ENCODE peak calls at places on chromosomes 3 and 15, in five cellular contexts. W is astrocyte, O is GM23338, Q is GM23248, V is PC-3. D is an unnamed sample.

GRCh38 chr3:171860830-171861535 is 17.8 kb downstream of the TMEM212 start:
- DNase-seq in V (no peak), W (peak; percentile 91), Q (peak; percentile 51), O (no peak), D (no peak)

GRCh38 chr3:83926291-83926690 is 1032.5 kb upstream of the CADM2 start:
- DNase-seq in Q (no peak), O (no peak), W (no peak), V (no peak), D (no peak)

GRCh38 chr3:140216249-140216648 is 281.3 kb downstream of the CLSTN2 start:
- DNase-seq in W (no peak), V (no peak), Q (peak; percentile 40), O (peak; percentile 16), D (no peak)

GRCh38 chr15:90221251-90221900 is 12.4 kb downstream of the CIB1 start:
- DNase-seq in O (peak; percentile 90), V (peak; percentile 74), W (peak; percentile 61), Q (peak; percentile 91), D (peak; percentile 84)

GRCh38 chr3:126352476-126353454 is 4.4 kb downstream of the KLF15 start:
- DNase-seq in W (no peak), V (no peak), O (no peak), Q (peak; percentile 23), D (no peak)

GRCh38 chr3:52784931-52785590 is 7.7 kb downstream of the ITIH1 start:
- DNase-seq in V (no peak), O (no peak), Q (no peak), W (no peak), D (no peak)

GRCh38 chr3:139564290-139564861 is 24.8 kb upstream of the RBP1 start:
- DNase-seq in O (peak; percentile 69), W (no peak), Q (no peak), V (no peak), D (peak; percentile 29)

GRCh38 chr3:177596248-177596821 is 399.1 kb upstream of the TBL1XR1 start:
- DNase-seq in W (peak; percentile 70), Q (peak; percentile 45), O (no peak), V (peak; percentile 75), D (peak; percentile 46)

GRCh38 chr15:76150508-76150907 is 90.7 kb downstream of the TMEM266 start:
- DNase-seq in W (no peak), Q (peak; percentile 28), O (no peak), V (no peak), D (no peak)
- H2AFZ ChIP-seq in W (no peak overlapping the region), Q (peak overlapping the region; percentile 53), O (no peak overlapping the region), V (peak overlapping the region; percentile 75), D (no peak overlapping the region)

GRCh38 chr15:92056875-92057274 is 203.4 kb downstream of the SLCO3A1 start:
- DNase-seq in V (no peak), O (no peak), W (no peak), Q (no peak), D (no peak)

GRCh38 chr15:92061511-92062200 is 208.1 kb downstream of the SLCO3A1 start:
- DNase-seq in Q (no peak), V (no peak), O (no peak), W (no peak), D (no peak)

GRCh38 chr15:92053727-92054316 is 200.3 kb downstream of the SLCO3A1 start:
- DNase-seq in W (no peak), Q (no peak), V (no peak), O (peak; percentile 44), D (no peak)

GRCh38 chr15:92062505-92062904 is 209.0 kb downstream of the SLCO3A1 start:
- DNase-seq in O (no peak), V (no peak), Q (no peak), W (no peak), D (no peak)

DNA sequence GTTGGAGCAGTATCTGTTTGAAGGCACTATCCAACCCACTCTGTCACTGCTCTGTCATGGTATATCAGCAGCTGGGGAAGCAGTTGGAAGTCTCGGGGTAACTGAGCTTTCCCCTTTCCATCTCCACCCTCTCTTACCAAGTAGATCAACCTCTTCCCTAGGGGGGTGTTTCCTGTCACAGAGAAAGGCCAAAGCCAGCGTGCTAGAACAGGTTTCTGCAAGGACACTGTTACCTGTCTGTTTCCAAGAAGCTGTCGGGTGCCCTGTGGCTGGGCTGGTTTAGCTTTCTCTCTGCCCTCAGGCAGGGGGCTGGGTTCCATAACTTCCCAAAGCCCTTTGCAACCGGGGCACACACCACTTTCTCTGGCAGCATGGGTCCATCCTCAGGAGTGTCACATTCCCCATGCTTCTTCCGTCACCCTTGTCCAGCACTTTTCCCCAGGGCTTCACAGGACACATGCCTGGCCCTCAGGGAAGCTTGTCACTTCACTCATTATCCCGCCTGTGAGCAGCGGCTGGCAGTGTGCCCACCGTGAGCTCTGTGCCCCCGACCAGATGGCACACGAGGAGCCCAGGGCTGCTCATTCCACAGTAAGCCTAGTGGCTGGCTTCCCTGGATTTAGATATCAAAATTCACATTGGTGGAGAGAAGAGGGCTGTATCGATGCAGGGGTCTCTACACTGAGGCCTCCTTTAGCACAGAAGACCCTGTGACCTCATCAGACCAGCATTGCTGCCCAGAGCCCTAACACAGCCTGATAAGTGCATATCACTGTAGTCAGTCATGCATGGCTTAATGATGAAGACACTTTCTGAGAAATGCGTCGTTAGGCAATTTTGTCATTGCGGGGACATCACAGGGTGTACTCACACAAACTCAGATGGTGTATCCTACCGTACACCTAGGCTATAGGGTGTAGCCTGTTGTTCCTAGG is 205.8 kb downstream of the SLCO3A1 start:
- DNase-seq in V (no peak), W (no peak), O (no peak), Q (no peak), D (no peak)
- TF ChIP-seq EZH2 in V (no peak), W (no peak), O (no peak), Q (no peak), D (no peak)

GRCh38 chr3:9349321-9350117 is 13.3 kb upstream of the THUMPD3 start:
- DNase-seq in W (peak; percentile 87), O (no peak), V (peak; percentile 91), Q (peak; percentile 89), D (peak; percentile 17)

GRCh38 chr3:9351709-9352126 is 11.1 kb upstream of the THUMPD3 start:
- DNase-seq in W (no peak), Q (no peak), V (peak; percentile 86), O (peak; percentile 96), D (peak; percentile 43)

GRCh38 chr3:9347887-9348286 is 15.0 kb upstream of the THUMPD3 start:
- DNase-seq in O (no peak), Q (peak; percentile 95), W (peak; percentile 96), V (peak; percentile 46), D (no peak)

GRCh38 chr3:9352917-9353823 is 9.7 kb upstream of the THUMPD3 start:
- DNase-seq in Q (peak; percentile 82), W (peak; percentile 55), O (peak; percentile 80), V (peak; percentile 80), D (peak; percentile 81)
- H2AFZ ChIP-seq in Q (no peak overlapping the region), W (no peak overlapping the region), O (no peak overlapping the region), V (peak overlapping the region; percentile 31), D (peak overlapping the region; percentile 12)

DNA sequence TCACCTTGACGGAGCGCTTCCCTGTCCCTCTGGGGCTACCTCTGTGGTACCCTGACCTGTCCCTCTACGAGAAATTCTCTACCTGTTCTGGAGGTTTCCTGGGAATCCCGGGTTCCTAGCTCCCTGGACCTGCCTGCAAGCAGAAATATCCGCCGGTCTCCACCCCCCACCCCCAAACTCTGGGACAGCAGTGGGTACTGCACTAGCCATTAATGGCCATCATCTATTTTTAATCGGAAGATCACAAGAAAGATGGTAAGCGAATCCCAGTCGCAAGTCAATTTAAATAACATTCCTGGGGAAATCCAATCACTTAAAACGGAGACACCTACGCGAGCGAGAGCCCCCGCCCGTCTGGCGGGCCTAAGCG is 426 bp upstream of the C3orf80 start:
- DNase-seq in Q (no peak), W (no peak), V (no peak), O (no peak), D (no peak)
- TF ChIP-seq EZH2 in Q (no peak), W (no peak), V (no peak), O (no peak), D (no peak)

DNA sequence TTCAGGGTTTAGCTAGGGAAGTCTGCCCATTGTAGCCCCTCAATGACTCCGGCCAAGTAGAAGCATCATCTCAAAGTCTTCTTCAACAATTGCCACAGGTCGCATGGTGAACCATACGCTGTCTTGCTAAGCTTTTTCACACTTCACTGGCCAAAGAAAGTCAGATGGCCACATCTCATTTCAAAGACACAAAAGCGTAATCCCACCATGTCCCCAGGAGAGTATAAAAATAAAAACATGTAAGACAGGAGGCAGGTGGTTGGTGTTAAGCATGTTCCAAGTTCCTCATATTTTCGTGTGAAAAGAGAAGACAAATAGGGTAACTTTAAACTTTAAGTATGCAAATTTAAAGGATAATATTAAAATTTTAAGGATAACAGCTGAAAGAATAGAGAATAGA is 147.4 kb downstream of the ERC2 start:
- DNase-seq in W (no peak), O (no peak), V (no peak), Q (no peak), D (no peak)
- H2AFZ ChIP-seq in W (no peak overlapping the region), O (no peak overlapping the region), V (no peak overlapping the region), Q (no peak overlapping the region), D (no peak overlapping the region)

DNA sequence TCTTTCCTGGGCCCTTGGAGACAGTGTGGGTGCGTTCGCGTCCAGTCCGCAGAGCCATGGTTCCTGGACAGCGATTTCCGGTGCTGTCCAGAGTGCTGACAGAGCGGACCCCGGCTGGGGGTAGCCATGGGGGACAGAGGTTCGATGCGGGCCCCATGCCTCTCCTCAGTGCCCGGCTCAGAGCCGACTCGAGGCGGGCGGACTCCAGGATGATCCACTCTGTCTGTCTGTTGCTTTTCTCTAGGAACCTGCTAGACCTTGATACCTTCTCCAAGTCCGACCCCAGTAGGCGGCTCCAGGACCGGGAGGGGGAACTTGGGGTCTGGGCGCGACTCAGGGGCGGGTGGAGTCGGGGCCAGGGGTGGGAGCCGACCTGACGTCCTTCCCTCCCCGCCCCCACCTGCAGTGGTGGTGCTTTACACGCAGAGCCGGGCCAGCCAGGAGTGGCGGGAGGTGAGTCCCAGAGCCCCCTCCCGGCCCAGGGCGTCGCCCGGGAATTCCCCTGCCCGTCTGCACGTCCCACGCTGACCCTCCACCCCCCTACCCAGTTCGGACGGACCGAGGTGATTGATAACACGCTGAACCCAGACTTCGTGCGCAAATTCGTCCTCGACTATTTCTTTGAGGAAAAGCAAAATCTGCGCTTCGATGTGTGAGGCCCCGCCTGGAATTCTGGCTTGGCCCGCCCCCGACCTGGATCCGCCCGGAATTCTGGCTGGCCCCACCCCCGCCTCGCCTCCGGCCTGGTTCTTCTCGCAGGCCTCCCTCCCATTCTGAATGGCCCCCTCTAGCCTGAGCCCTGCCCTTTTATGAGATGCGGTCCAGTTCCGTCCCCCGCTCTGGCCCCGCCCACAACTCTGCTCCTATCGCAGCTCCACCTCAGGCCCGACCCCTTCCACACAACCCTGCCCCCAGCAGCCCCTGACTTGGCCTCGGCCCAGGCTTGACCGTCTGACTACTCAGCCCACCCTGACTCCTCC is 1.0 kb downstream of the CPNE9 start:
- DNase-seq in O (peak; percentile 99), V (peak; percentile 19), W (no peak), Q (peak; percentile 52), D (peak; percentile 65)
- TF ChIP-seq EZH2 in O (no peak), V (peak; percentile 78), W (no peak), Q (no peak), D (no peak)

GRCh38 chr15:66504563-66505429 is at the start of the genes RPL4 and ZWILCH:
- DNase-seq in W (peak; percentile 85), O (peak; percentile 85), V (peak; percentile 75), Q (peak; percentile 89), D (peak; percentile 80)

GRCh38 chr15:66508293-66508883 is 3.3 kb downstream of the ZWILCH start:
- DNase-seq in O (no peak), W (no peak), V (no peak), Q (no peak), D (no peak)

GRCh38 chr15:66503780-66504562 is 684 bp downstream of the RPL4 start:
- DNase-seq in Q (peak; percentile 42), W (no peak), O (no peak), V (no peak), D (no peak)

GRCh38 chr15:66505430-66505811 is 295 bp downstream of the ZWILCH start:
- DNase-seq in V (peak; percentile 28), O (no peak), W (peak; percentile 55), Q (peak; percentile 70), D (no peak)

GRCh38 chr15:66505818-66506217 is 692 bp downstream of the ZWILCH start:
- DNase-seq in W (no peak), O (no peak), V (no peak), Q (no peak), D (no peak)
- H2AFZ ChIP-seq in W (peak overlapping the region; percentile 64), O (no peak overlapping the region), V (peak overlapping the region; percentile 94), Q (peak overlapping the region; percentile 93), D (peak overlapping the region; percentile 95)